ENCODE peak calls at places on chromosomes 16 and 17, in four cellular contexts. V is pulmonary artery endothelial cell; Z is activated naive CD8-positive, alpha-beta T cell treated with anti-CD3 and anti-CD28 coated beads, Interleukin-2, amount 50 U/mL, for 24 hours; M is fibroblast of pulmonary artery. F is an unnamed sample.

GRCh38 chr17:4475001-4475400 is 23.7 kb upstream of the SPNS2 start:
- DNase-seq in M (no peak), Z (no peak), V (no peak), F (no peak)

GRCh38 chr17:4900231-4901107 is 1.1 kb downstream of the C17orf107 start:
- DNase-seq in M (no peak), Z (peak), V (no peak), F (no peak)

GRCh38 chr16:71917900-71918299 is 22.6 kb downstream of the IST1 start:
- DNase-seq in M (peak), Z (no peak), V (no peak), F (peak)

GRCh38 chr17:79661292-79662041 is 50.6 kb upstream of the RBFOX3 start:
- DNase-seq in M (no peak), V (no peak), Z (no peak), F (no peak)

GRCh38 chr17:19507673-19508326 is 25.9 kb upstream of the SLC47A1 start:
- DNase-seq in M (peak), V (peak), Z (peak), F (peak)

GRCh38 chr16:86882586-86883280 is 304.4 kb downstream of the FOXL1 start:
- DNase-seq in M (peak), Z (no peak), V (no peak), F (peak)

GRCh38 chr17:78484300-78485159 is 92.7 kb downstream of the DNAH17 start:
- DNase-seq in Z (peak), M (no peak), V (no peak), F (no peak)

GRCh38 chr16:85463672-85464071 is 149.4 kb upstream of the GSE1 start:
- DNase-seq in V (no peak), M (no peak), Z (no peak), F (no peak)

GRCh38 chr16:84239910-84240309 is at the start of gene KCNG4:
- DNase-seq in Z (no peak), M (no peak), V (no peak), F (no peak)

GRCh38 chr16:84729716-84730320 is 30.0 kb downstream of the USP10 start:
- DNase-seq in M (no peak), V (no peak), Z (no peak), F (no peak)

GRCh38 chr16:67842509-67843342 is 606 bp downstream of the THAP11 start:
- DNase-seq in M (peak), V (no peak), Z (peak), F (peak)

GRCh38 chr17:13030459-13031305 is 12.9 kb upstream of the ELAC2 start:
- DNase-seq in V (no peak), M (peak), Z (peak), F (peak)

GRCh38 chr16:26976913-26977312 is 89.8 kb upstream of the C16orf82 start:
- DNase-seq in M (no peak), Z (no peak), V (no peak), F (no peak)

GRCh38 chr17:80395402-80396151 is 19.4 kb upstream of the ENDOV start:
- DNase-seq in V (no peak), M (peak), Z (no peak), F (no peak)